ENCODE peak calls at places on chromosomes 6 and 20, in nine cellular contexts. A is COR-L47; P is CD8-positive, alpha-beta memory T cell; Z is H4; X is glutamatergic neuron; U is CD8-positive, alpha-beta T cell; I is mesenchymal stem cell; D is body of pancreas; R is stimulated activated effector memory CD8-positive, alpha-beta T cell treated with anti-CD3 and anti-CD28 coated beads, Interleukin-12 subunit alpha, Interleukin-12 subunit beta, amount 100 ng/mL, for 72 hours. W is an unnamed sample.
A peak's percentile ranks its signal among the peaks of the same experiment; 100 is the strongest.

GRCh38 chr6:121506761-121507754 is 71.6 kb downstream of the GJA1 start:
- DNase-seq in A (no peak), Z (no peak), X (no peak), R (no peak), D (no peak), P (no peak), U (no peak), I (peak; percentile 91), W (no peak)

GRCh38 chr20:17531537-17532025 is 402 bp upstream of the BFSP1 start:
- DNase-seq in Z (no peak), D (no peak), X (no peak), I (no peak), A (no peak), R (no peak), U (no peak), P (no peak), W (no peak)

GRCh38 chr6:51118754-51119153 is 300.1 kb downstream of the TFAP2B start:
- DNase-seq in R (no peak), X (no peak), A (no peak), Z (no peak), U (no peak), I (no peak), D (no peak), P (no peak), W (no peak)

GRCh38 chr6:2296781-2297180 is 51.4 kb upstream of the GMDS start:
- DNase-seq in R (no peak), Z (no peak), A (no peak), I (no peak), D (no peak), X (no peak), U (no peak), P (no peak), W (no peak)

GRCh38 chr6:33683051-33683571 is 28.4 kb downstream of the UQCC2 start:
- DNase-seq in D (no peak), P (no peak), U (peak; percentile 75), X (no peak), Z (no peak), A (no peak), R (no peak), I (no peak), W (peak; percentile 70)

GRCh38 chr6:162032620-162033019 is 694.9 kb downstream of the PRKN start:
- DNase-seq in I (peak; percentile 61), D (no peak), U (no peak), Z (no peak), X (no peak), A (no peak), P (no peak), R (no peak), W (no peak)

GRCh38 chr6:153096792-153097191 is 34.3 kb downstream of the RGS17 start:
- DNase-seq in R (no peak), I (no peak), U (no peak), P (no peak), A (peak; percentile 9), D (no peak), X (no peak), Z (no peak), W (no peak)

GRCh38 chr20:54291339-54292060 is 83.6 kb downstream of the PFDN4 start:
- DNase-seq in A (no peak), Z (no peak), U (no peak), I (no peak), R (no peak), D (no peak), P (no peak), X (no peak), W (no peak)

GRCh38 chr20:25277051-25277801 is 29.3 kb downstream of the PYGB start:
- DNase-seq in D (peak; percentile 9), R (no peak), X (peak; percentile 7), Z (no peak), I (no peak), A (no peak), P (no peak), U (no peak), W (no peak)

GRCh38 chr6:91298543-91299145 is 711.8 kb upstream of the MAP3K7 start:
- DNase-seq in D (no peak), U (no peak), I (no peak), A (no peak), R (no peak), P (no peak), X (no peak), Z (no peak), W (no peak)

GRCh38 chr6:141041596-141042087 is 1091.1 kb upstream of the GJE1 start:
- DNase-seq in R (no peak), I (no peak), A (no peak), D (no peak), P (no peak), Z (no peak), U (peak; percentile 12), X (no peak), W (no peak)

GRCh38 chr20:59643616-59644061 is 39.3 kb downstream of the PHACTR3 start:
- DNase-seq in I (no peak), D (no peak), R (no peak), A (no peak), X (no peak), P (no peak), Z (no peak), U (no peak), W (no peak)

GRCh38 chr6:113328886-113329381 is 528.2 kb upstream of the MARCKS start:
- DNase-seq in D (no peak), R (no peak), I (no peak), X (no peak), Z (no peak), A (no peak), P (no peak), U (no peak), W (no peak)

W was measured in CD4-positive, alpha-beta memory T cell.